ENCODE peak calls at places on chromosomes 1 and 21, in five cellular contexts. S, Q, D, J and G are unnamed samples. For H3K4me1 and H3K27me3, the result is how much of the 10 kb centered on the place peaks cover.

GRCh38 chr1:159960721-159961381 is 6.8 kb upstream of the SLAMF9 start:
- DNase-seq in D (no peak), J (no peak), S (no peak), Q (peak), G (no peak)

GRCh38 chr1:46521417-46521816 is 30.0 kb downstream of the KNCN start:
- DNase-seq in Q (no peak), S (no peak), D (no peak), J (no peak), G (no peak)

GRCh38 chr1:192518700-192519099 is 56.9 kb upstream of the RGS1 start:
- DNase-seq in S (no peak), D (no peak), J (no peak), Q (peak), G (no peak)

GRCh38 chr1:65525297-65526048 is 105.0 kb downstream of the LEPR start:
- DNase-seq in S (peak), D (peak), J (no peak), Q (peak), G (no peak)

GRCh38 chr1:22206551-22207125 is 63.7 kb upstream of the WNT4 start:
- DNase-seq in D (no peak), S (peak), J (no peak), Q (peak), G (no peak)

GRCh38 chr1:56375184-56375837 is 204.1 kb downstream of the PLPP3 start:
- DNase-seq in Q (peak), D (no peak), J (no peak), S (no peak), G (no peak)

GRCh38 chr1:2344121-2344681 is 47.2 kb downstream of the MORN1 start:
- DNase-seq in Q (no peak), J (no peak), S (peak), D (no peak), G (no peak)

GRCh38 chr1:209895709-209896108 is 42.3 kb upstream of the SYT14 start:
- DNase-seq in J (no peak), Q (peak), D (no peak), S (no peak), G (no peak)

GRCh38 chr1:22643381-22643780 is at the start of gene C1QC:
- DNase-seq in D (no peak), S (no peak), Q (no peak), J (no peak), G (no peak)

GRCh38 chr21:38203229-38203628 is 53.6 kb upstream of the KCNJ15 start:
- DNase-seq in J (no peak), Q (no peak), D (no peak), S (no peak), G (no peak)

GRCh38 chr21:24693779-24694178 is 913.5 kb downstream of the MRPL39 start:
- DNase-seq in D (no peak), S (no peak), J (no peak), Q (no peak), G (no peak)

GRCh38 chr21:38460171-38460742 is 38.0 kb downstream of the ERG start:
- DNase-seq in S (no peak), D (no peak), Q (peak), J (no peak), G (no peak)

GRCh38 chr1:42735477-42736105 is 4.4 kb downstream of the CLDN19 start:
- DNase-seq in S (no peak), Q (no peak), D (no peak), J (no peak), G (no peak)

DNA sequence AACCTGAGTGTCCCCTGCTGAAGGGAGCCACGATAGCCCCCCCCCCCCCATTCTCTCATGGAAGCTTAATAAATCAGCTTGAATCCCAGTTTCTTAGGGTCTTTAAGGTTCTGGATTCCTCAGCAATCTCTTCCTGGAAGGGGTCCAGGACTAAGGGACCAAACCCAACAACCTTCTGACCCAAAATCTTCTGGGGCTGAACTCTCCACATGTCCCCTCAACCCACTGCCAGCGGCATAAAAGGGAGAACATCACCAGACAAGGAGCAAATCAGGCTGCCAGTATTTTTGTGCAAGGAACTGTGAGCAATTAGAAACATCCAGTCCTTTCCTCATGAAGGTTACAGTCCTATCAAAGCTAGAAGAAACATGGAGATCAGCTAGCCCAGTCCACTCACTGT is 12.7 kb upstream of the LORICRIN start:
- DNase-seq in J (no peak), S (no peak), Q (no peak), D (no peak), G (no peak)
- H3K4me1 ChIP-seq in J (under half), S (under half), Q (under half), D (under half), G (under half)

GRCh38 chr1:7043729-7044470 is 258.6 kb downstream of the CAMTA1 start:
- DNase-seq in Q (no peak), J (no peak), S (no peak), D (no peak), G (no peak)

GRCh38 chr1:7045897-7046296 is 260.6 kb downstream of the CAMTA1 start:
- DNase-seq in Q (no peak), S (no peak), J (no peak), D (no peak), G (no peak)

GRCh38 chr1:7043232-7043549 is 257.9 kb downstream of the CAMTA1 start:
- DNase-seq in S (no peak), Q (no peak), D (no peak), J (no peak), G (no peak)

GRCh38 chr1:7042322-7043231 is 257.3 kb downstream of the CAMTA1 start:
- DNase-seq in D (peak), Q (peak), J (no peak), S (no peak), G (no peak)

GRCh38 chr1:7044471-7044805 is 259.2 kb downstream of the CAMTA1 start:
- DNase-seq in Q (no peak), J (no peak), D (no peak), S (no peak), G (no peak)
- H3K27me3 ChIP-seq in Q (under half), J (under half), D (under half), S (under half), G (under half)

DNA sequence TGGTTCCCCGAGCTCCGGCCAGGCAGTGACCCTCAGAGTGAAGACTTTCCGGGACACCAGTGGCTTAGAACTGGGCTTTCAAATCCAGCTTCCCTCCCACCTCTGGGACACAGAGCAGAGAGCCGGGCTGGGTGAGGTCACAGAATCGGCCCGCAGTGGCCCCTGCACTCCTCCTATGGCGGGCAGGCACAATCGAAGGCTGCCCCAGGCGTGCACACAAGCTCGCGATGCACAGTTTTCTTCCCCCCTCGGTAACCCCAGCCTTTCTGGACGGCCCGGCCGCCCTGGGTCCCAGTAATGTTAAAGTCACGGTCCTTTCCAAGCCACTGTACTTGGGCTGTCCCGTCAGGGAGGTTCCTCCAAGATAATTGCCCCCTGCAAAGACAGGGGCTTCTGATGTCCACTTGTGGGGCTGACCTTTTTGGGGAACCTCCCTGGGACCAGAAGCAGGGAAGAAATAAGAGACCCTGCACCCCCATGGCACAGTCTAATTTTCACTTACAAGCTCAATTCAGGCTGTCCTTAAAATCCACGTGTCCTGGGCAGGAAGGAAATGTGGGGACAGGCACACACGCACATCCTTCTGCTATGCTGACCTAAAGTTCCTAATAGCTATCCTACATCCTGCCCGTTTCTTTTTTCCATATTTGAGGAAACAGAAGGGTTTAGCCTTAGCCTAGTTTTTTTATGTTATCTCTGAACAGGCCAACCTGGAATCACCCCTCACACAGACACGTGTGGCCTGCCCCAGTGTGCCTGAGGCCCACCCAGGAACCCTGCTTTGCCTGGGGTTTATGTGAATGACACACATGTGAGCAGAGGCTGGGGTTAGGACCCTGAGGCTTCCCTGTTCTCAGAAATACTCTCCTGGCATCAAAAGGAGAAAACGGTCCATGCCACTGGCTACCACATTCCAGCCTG is 13.6 kb downstream of the TFF3 start:
- DNase-seq in J (peak), S (peak), Q (no peak), D (no peak), G (no peak)
- H3K27ac ChIP-seq in J (peak), S (peak), Q (no peak), D (no peak), G (no peak)

GRCh38 chr1:203652718-203653461 is 26.3 kb downstream of the ATP2B4 start:
- DNase-seq in Q (no peak), J (no peak), S (no peak), D (no peak), G (no peak)
- H3K4me1 ChIP-seq in Q (under half), J (under half), S (half or more), D (under half), G (under half)

DNA sequence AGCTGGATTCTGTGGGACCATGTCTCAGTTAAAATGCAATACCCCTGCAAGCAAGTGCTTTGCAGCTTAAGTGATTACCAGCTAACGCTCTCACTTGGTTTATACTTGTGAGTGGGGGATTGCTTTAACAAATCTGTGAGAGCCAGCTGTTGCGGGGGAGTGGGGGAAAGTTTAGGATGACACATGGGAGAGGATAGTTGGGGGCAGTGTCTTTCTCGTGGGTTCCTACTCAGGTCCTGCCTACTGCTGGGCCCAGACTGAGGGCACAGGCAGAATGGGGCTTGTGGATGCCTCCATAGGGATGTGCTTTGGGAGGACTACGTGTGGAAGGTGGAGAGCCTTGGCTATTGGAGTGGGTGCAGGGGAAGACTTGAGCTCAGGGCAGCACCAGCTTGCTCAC is 60.1 kb downstream of the ELK4 start:
- DNase-seq in D (no peak), S (no peak), J (no peak), Q (no peak), G (no peak)
- H3K27me3 ChIP-seq in D (under half), S (under half), J (under half), Q (half or more), G (under half)

GRCh38 chr1:26281091-26281958 is 1.4 kb downstream of the SH3BGRL3 start:
- DNase-seq in J (no peak), D (no peak), S (peak), Q (peak), G (no peak)
- H3K27ac ChIP-seq in J (peak), D (peak), S (peak), Q (peak), G (peak)

GRCh38 chr1:170537798-170538503 is 6.0 kb downstream of the GORAB start:
- DNase-seq in Q (peak), S (no peak), J (no peak), D (no peak), G (no peak)

GRCh38 chr1:170536924-170537551 is 5.1 kb downstream of the GORAB start:
- DNase-seq in Q (peak), J (no peak), S (no peak), D (no peak), G (no peak)

GRCh38 chr1:170539154-170539553 is 7.2 kb downstream of the GORAB start:
- DNase-seq in D (no peak), S (no peak), J (no peak), Q (no peak), G (no peak)

GRCh38 chr1:170535418-170535817 is 3.5 kb downstream of the GORAB start:
- DNase-seq in S (no peak), Q (no peak), D (no peak), J (no peak), G (no peak)

DNA sequence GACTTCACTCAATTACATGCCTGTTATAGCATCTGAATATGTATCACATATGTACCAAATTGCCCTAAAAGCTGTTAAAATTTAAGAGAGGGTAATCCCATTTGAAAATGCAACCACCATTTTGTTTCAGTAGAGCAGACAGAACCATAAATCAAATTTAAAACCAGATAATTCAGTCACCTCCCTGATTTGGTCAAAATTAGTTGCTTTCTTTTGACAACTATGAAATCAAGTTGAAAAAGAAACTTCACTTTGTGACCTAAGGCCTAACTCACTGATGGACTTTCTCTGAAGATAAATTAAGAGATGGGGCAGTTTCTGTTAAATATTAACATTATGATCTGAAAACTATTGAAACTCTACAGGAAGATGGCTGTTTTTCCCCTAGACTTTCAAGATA is 6.7 kb downstream of the GORAB start:
- DNase-seq in D (no peak), Q (no peak), J (no peak), S (no peak), G (no peak)
- H3K4me1 ChIP-seq in D (under half), Q (under half), J (under half), S (under half), G (under half)

DNA sequence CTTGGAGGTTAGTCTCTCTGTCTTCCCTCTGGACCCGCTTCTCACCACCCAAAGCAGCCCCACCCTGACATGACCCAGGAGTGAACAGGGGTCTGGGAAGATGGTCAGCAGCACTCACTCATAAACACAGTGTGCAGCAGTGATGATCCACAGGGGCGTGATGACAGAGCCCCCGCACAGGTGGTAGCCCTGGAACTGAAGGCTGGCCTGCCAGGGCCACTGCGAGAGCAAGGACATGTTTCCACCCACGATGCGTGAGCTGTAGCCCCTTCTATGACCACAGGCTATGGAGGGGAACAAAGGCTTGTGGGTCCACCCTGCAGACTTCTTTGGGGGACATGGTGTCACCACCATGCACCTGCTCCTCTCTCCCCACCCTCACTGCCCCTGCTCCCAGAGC is 12.9 kb downstream of the TMPRSS3 start:
- DNase-seq in J (no peak), Q (no peak), D (no peak), S (no peak), G (no peak)
- H3K27me3 ChIP-seq in J (under half), Q (under half), D (under half), S (under half), G (under half)

DNA sequence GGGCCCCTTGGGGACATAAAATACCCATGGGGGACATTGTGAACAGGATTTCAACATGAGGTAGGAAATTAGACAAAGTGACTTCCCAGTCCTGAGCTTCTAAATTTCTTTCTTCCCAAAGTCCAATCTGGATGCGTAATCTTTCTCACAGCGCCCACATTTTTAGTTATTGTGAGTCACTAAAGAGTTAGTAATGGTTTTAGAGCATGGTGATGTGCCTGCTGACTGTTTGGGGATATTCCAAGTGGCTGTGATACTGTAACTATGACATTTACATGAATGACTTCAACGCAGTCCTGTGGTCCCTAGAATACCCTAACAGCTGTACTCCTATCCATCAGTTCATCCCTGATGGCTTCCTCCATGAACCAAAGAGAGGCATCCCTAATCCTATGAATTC is 224.0 kb upstream of the COA6 start:
- DNase-seq in S (no peak), Q (peak), J (no peak), D (no peak), G (no peak)
- H3K27ac ChIP-seq in S (no peak), Q (peak), J (no peak), D (no peak), G (no peak)

DNA sequence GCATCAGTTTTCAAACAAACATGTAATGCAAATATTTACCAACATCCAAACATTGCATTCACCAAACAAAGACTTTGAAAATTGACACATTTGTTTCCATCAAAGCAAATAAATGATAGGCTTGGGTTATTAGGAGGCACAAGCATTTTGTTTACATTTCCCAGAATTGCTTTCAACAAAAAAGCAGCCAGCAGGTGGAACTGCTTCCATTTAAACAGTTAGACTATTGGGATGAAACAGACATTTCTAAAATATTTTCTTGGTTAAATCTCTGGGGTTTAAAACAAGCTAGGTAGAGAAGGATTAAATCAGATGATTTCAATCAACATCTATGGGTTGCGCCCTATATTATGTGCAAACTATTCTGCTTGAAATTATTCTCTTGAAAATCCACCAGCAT is 1.4 kb upstream of the LEMD1 start:
- DNase-seq in Q (no peak), D (no peak), J (no peak), S (no peak), G (no peak)
- H3K4me1 ChIP-seq in Q (under half), D (under half), J (under half), S (under half), G (under half)